ENCODE peak calls at places on chromosomes 5 and 9, in seven cellular contexts. One of them, this sample, is unnamed.
A peak's percentile ranks its signal among the peaks of the same experiment; 100 is the strongest.

GRCh38 chr5:28810751-28811136 is 1772.4 kb upstream of the CDH9 start:
- DNase-seq in HCT116: no peak
- DNase-seq in psoas muscle: no peak
- DNase-seq in effector memory CD4-positive, alpha-beta T cell: no peak
- DNase-seq in K562: peak; percentile 25
- DNase-seq in naive thymus-derived CD4-positive, alpha-beta T cell: no peak
- DNase-seq in cardiac muscle cell: no peak
- DNase-seq in this sample: no peak

GRCh38 chr5:159133041-159133741 is 33.5 kb upstream of the EBF1 start:
- DNase-seq in naive thymus-derived CD4-positive, alpha-beta T cell: no peak
- DNase-seq in HCT116: peak; percentile 44
- DNase-seq in cardiac muscle cell: peak; percentile 93
- DNase-seq in effector memory CD4-positive, alpha-beta T cell: no peak
- DNase-seq in psoas muscle: no peak
- DNase-seq in K562: peak; percentile 22
- DNase-seq in this sample: no peak

GRCh38 chr9:93670208-93671029 is 94.0 kb downstream of the PHF2 start:
- DNase-seq in psoas muscle: peak; percentile 3
- DNase-seq in naive thymus-derived CD4-positive, alpha-beta T cell: peak; percentile 5
- DNase-seq in cardiac muscle cell: peak; percentile 63
- DNase-seq in HCT116: no peak
- DNase-seq in K562: no peak
- DNase-seq in effector memory CD4-positive, alpha-beta T cell: no peak
- DNase-seq in this sample: no peak

GRCh38 chr5:180350711-180351110 is 2.4 kb downstream of the GFPT2 start:
- DNase-seq in HCT116: no peak
- DNase-seq in effector memory CD4-positive, alpha-beta T cell: no peak
- DNase-seq in naive thymus-derived CD4-positive, alpha-beta T cell: no peak
- DNase-seq in cardiac muscle cell: no peak
- DNase-seq in psoas muscle: no peak
- DNase-seq in K562: no peak
- DNase-seq in this sample: no peak

GRCh38 chr9:36504154-36504550 is 68.5 kb upstream of the MELK start:
- DNase-seq in effector memory CD4-positive, alpha-beta T cell: no peak
- DNase-seq in naive thymus-derived CD4-positive, alpha-beta T cell: no peak
- DNase-seq in K562: no peak
- DNase-seq in psoas muscle: no peak
- DNase-seq in HCT116: no peak
- DNase-seq in cardiac muscle cell: no peak
- DNase-seq in this sample: no peak

GRCh38 chr9:134932656-134933055 is 14.9 kb upstream of the FCN1 start:
- DNase-seq in effector memory CD4-positive, alpha-beta T cell: no peak
- DNase-seq in K562: no peak
- DNase-seq in cardiac muscle cell: no peak
- DNase-seq in HCT116: no peak
- DNase-seq in naive thymus-derived CD4-positive, alpha-beta T cell: no peak
- DNase-seq in psoas muscle: no peak
- DNase-seq in this sample: no peak

GRCh38 chr9:23621924-23622323 is 204.1 kb downstream of the ELAVL2 start:
- DNase-seq in K562: no peak
- DNase-seq in psoas muscle: no peak
- DNase-seq in effector memory CD4-positive, alpha-beta T cell: no peak
- DNase-seq in HCT116: no peak
- DNase-seq in cardiac muscle cell: no peak
- DNase-seq in naive thymus-derived CD4-positive, alpha-beta T cell: no peak
- DNase-seq in this sample: no peak

GRCh38 chr5:99019254-99019653 is 90.4 kb upstream of the CHD1 start:
- DNase-seq in cardiac muscle cell: peak; percentile 51
- DNase-seq in HCT116: no peak
- DNase-seq in naive thymus-derived CD4-positive, alpha-beta T cell: no peak
- DNase-seq in effector memory CD4-positive, alpha-beta T cell: no peak
- DNase-seq in K562: no peak
- DNase-seq in psoas muscle: no peak
- DNase-seq in this sample: no peak

GRCh38 chr5:14665110-14665822 is 748 bp downstream of the OTULIN start:
- DNase-seq in naive thymus-derived CD4-positive, alpha-beta T cell: no peak
- DNase-seq in K562: no peak
- DNase-seq in HCT116: no peak
- DNase-seq in effector memory CD4-positive, alpha-beta T cell: no peak
- DNase-seq in cardiac muscle cell: no peak
- DNase-seq in psoas muscle: no peak
- DNase-seq in this sample: no peak

GRCh38 chr5:112669328-112669963 is 68.2 kb upstream of the APC start:
- DNase-seq in cardiac muscle cell: no peak
- DNase-seq in effector memory CD4-positive, alpha-beta T cell: no peak
- DNase-seq in naive thymus-derived CD4-positive, alpha-beta T cell: no peak
- DNase-seq in HCT116: no peak
- DNase-seq in psoas muscle: no peak
- DNase-seq in K562: no peak
- DNase-seq in this sample: no peak

GRCh38 chr5:81313686-81314085 is 12.3 kb downstream of the ZCCHC9 start:
- DNase-seq in K562: no peak
- DNase-seq in cardiac muscle cell: no peak
- DNase-seq in psoas muscle: no peak
- DNase-seq in HCT116: no peak
- DNase-seq in effector memory CD4-positive, alpha-beta T cell: no peak
- DNase-seq in naive thymus-derived CD4-positive, alpha-beta T cell: no peak
- DNase-seq in this sample: no peak

GRCh38 chr9:90919883-90920282 is 118.3 kb downstream of the SYK start:
- DNase-seq in naive thymus-derived CD4-positive, alpha-beta T cell: no peak
- DNase-seq in cardiac muscle cell: peak; percentile 20
- DNase-seq in psoas muscle: peak; percentile 48
- DNase-seq in HCT116: no peak
- DNase-seq in effector memory CD4-positive, alpha-beta T cell: no peak
- DNase-seq in K562: no peak
- DNase-seq in this sample: no peak

GRCh38 chr9:91923145-91923544 is 26.9 kb downstream of the ROR2 start:
- DNase-seq in effector memory CD4-positive, alpha-beta T cell: no peak
- DNase-seq in psoas muscle: no peak
- DNase-seq in naive thymus-derived CD4-positive, alpha-beta T cell: no peak
- DNase-seq in cardiac muscle cell: no peak
- DNase-seq in HCT116: no peak
- DNase-seq in K562: no peak
- DNase-seq in this sample: no peak

GRCh38 chr9:128635266-128636023 is 21.2 kb downstream of the DYNC2I2 start:
- DNase-seq in naive thymus-derived CD4-positive, alpha-beta T cell: no peak
- DNase-seq in HCT116: peak; percentile 94
- DNase-seq in cardiac muscle cell: peak; percentile 97
- DNase-seq in effector memory CD4-positive, alpha-beta T cell: no peak
- DNase-seq in K562: peak; percentile 64
- DNase-seq in psoas muscle: peak; percentile 90
- DNase-seq in this sample: no peak

GRCh38 chr5:71731015-71731414 is 11.9 kb downstream of the CARTPT start:
- DNase-seq in naive thymus-derived CD4-positive, alpha-beta T cell: no peak
- DNase-seq in psoas muscle: no peak
- DNase-seq in cardiac muscle cell: no peak
- DNase-seq in HCT116: no peak
- DNase-seq in K562: no peak
- DNase-seq in effector memory CD4-positive, alpha-beta T cell: no peak
- DNase-seq in this sample: no peak

GRCh38 chr5:168920019-168920813 is 341.0 kb upstream of the PANK3 start:
- DNase-seq in psoas muscle: no peak
- DNase-seq in K562: no peak
- DNase-seq in HCT116: no peak
- DNase-seq in naive thymus-derived CD4-positive, alpha-beta T cell: no peak
- DNase-seq in effector memory CD4-positive, alpha-beta T cell: no peak
- DNase-seq in cardiac muscle cell: no peak
- DNase-seq in this sample: no peak

GRCh38 chr9:129632460-129632859 is 6.5 kb downstream of the NTMT1 start:
- DNase-seq in HCT116: no peak
- DNase-seq in naive thymus-derived CD4-positive, alpha-beta T cell: no peak
- DNase-seq in K562: no peak
- DNase-seq in cardiac muscle cell: no peak
- DNase-seq in effector memory CD4-positive, alpha-beta T cell: no peak
- DNase-seq in psoas muscle: no peak
- DNase-seq in this sample: no peak

GRCh38 chr5:115584501-115584900 is 17.8 kb downstream of the TICAM2 start:
- DNase-seq in naive thymus-derived CD4-positive, alpha-beta T cell: no peak
- DNase-seq in cardiac muscle cell: no peak
- DNase-seq in HCT116: no peak
- DNase-seq in psoas muscle: no peak
- DNase-seq in K562: no peak
- DNase-seq in effector memory CD4-positive, alpha-beta T cell: no peak
- DNase-seq in this sample: no peak

GRCh38 chr5:91038180-91038808 is 344.8 kb downstream of the ARRDC3 start:
- DNase-seq in cardiac muscle cell: no peak
- DNase-seq in naive thymus-derived CD4-positive, alpha-beta T cell: no peak
- DNase-seq in HCT116: no peak
- DNase-seq in K562: no peak
- DNase-seq in psoas muscle: no peak
- DNase-seq in effector memory CD4-positive, alpha-beta T cell: no peak
- DNase-seq in this sample: no peak

GRCh38 chr5:110977927-110978326 is 93.6 kb upstream of the TSLP start:
- DNase-seq in HCT116: no peak
- DNase-seq in K562: no peak
- DNase-seq in naive thymus-derived CD4-positive, alpha-beta T cell: no peak
- DNase-seq in psoas muscle: no peak
- DNase-seq in cardiac muscle cell: no peak
- DNase-seq in effector memory CD4-positive, alpha-beta T cell: no peak
- DNase-seq in this sample: no peak

GRCh38 chr5:127647361-127647958 is 1.4 kb upstream of the CTXN3 start:
- DNase-seq in cardiac muscle cell: no peak
- DNase-seq in psoas muscle: no peak
- DNase-seq in effector memory CD4-positive, alpha-beta T cell: no peak
- DNase-seq in naive thymus-derived CD4-positive, alpha-beta T cell: no peak
- DNase-seq in K562: no peak
- DNase-seq in HCT116: no peak
- DNase-seq in this sample: no peak

GRCh38 chr9:116154334-116154975 is 864 bp downstream of the PAPPA start:
- DNase-seq in psoas muscle: peak; percentile 23
- DNase-seq in cardiac muscle cell: peak; percentile 48
- DNase-seq in naive thymus-derived CD4-positive, alpha-beta T cell: no peak
- DNase-seq in K562: no peak
- DNase-seq in HCT116: no peak
- DNase-seq in effector memory CD4-positive, alpha-beta T cell: no peak
- DNase-seq in this sample: no peak
- H3K27me3 ChIP-seq in psoas muscle: peaks cover 40% of the 10 kb centered on the region
- H3K27me3 ChIP-seq in cardiac muscle cell: peaks cover 29% of the 10 kb centered on the region
- H3K27me3 ChIP-seq in naive thymus-derived CD4-positive, alpha-beta T cell: no peaks in the 10 kb centered on the region
- H3K27me3 ChIP-seq in K562: peaks cover 7% of the 10 kb centered on the region
- H3K27me3 ChIP-seq in HCT116: peaks cover 24% of the 10 kb centered on the region
- H3K27me3 ChIP-seq in effector memory CD4-positive, alpha-beta T cell: peaks cover 18% of the 10 kb centered on the region
- H3K27me3 ChIP-seq in this sample: peaks cover 17% of the 10 kb centered on the region

GRCh38 chr5:132195727-132196126 is 31.9 kb downstream of the P4HA2 start:
- DNase-seq in effector memory CD4-positive, alpha-beta T cell: no peak
- DNase-seq in cardiac muscle cell: no peak
- DNase-seq in psoas muscle: no peak
- DNase-seq in naive thymus-derived CD4-positive, alpha-beta T cell: no peak
- DNase-seq in K562: no peak
- DNase-seq in HCT116: no peak
- DNase-seq in this sample: no peak

GRCh38 chr5:132184588-132184987 is 43.1 kb downstream of the P4HA2 start:
- DNase-seq in K562: peak; percentile 66
- DNase-seq in effector memory CD4-positive, alpha-beta T cell: no peak
- DNase-seq in psoas muscle: no peak
- DNase-seq in cardiac muscle cell: no peak
- DNase-seq in HCT116: peak; percentile 16
- DNase-seq in naive thymus-derived CD4-positive, alpha-beta T cell: no peak
- DNase-seq in this sample: no peak

GRCh38 chr5:132193165-132193694 is 34.4 kb downstream of the P4HA2 start:
- DNase-seq in K562: no peak
- DNase-seq in cardiac muscle cell: no peak
- DNase-seq in effector memory CD4-positive, alpha-beta T cell: no peak
- DNase-seq in naive thymus-derived CD4-positive, alpha-beta T cell: no peak
- DNase-seq in HCT116: no peak
- DNase-seq in psoas muscle: no peak
- DNase-seq in this sample: no peak

GRCh38 chr5:132190161-132190817 is 37.4 kb downstream of the P4HA2 start:
- DNase-seq in naive thymus-derived CD4-positive, alpha-beta T cell: no peak
- DNase-seq in cardiac muscle cell: peak; percentile 79
- DNase-seq in effector memory CD4-positive, alpha-beta T cell: no peak
- DNase-seq in K562: peak; percentile 65
- DNase-seq in psoas muscle: no peak
- DNase-seq in HCT116: peak; percentile 51
- DNase-seq in this sample: no peak
- H3K27me3 ChIP-seq in naive thymus-derived CD4-positive, alpha-beta T cell: no peaks in the 10 kb centered on the region
- H3K27me3 ChIP-seq in cardiac muscle cell: no peaks in the 10 kb centered on the region
- H3K27me3 ChIP-seq in effector memory CD4-positive, alpha-beta T cell: no peaks in the 10 kb centered on the region
- H3K27me3 ChIP-seq in K562: no peaks in the 10 kb centered on the region
- H3K27me3 ChIP-seq in psoas muscle: no peaks in the 10 kb centered on the region
- H3K27me3 ChIP-seq in HCT116: no peaks in the 10 kb centered on the region
- H3K27me3 ChIP-seq in this sample: no peaks in the 10 kb centered on the region

GRCh38 chr9:137139468-137140150 is 655 bp downstream of the GRIN1 start:
- DNase-seq in HCT116: no peak
- DNase-seq in cardiac muscle cell: no peak
- DNase-seq in psoas muscle: no peak
- DNase-seq in K562: no peak
- DNase-seq in naive thymus-derived CD4-positive, alpha-beta T cell: no peak
- DNase-seq in effector memory CD4-positive, alpha-beta T cell: no peak
- DNase-seq in this sample: no peak

GRCh38 chr9:137138058-137138697 is 776 bp upstream of the GRIN1 start:
- DNase-seq in naive thymus-derived CD4-positive, alpha-beta T cell: no peak
- DNase-seq in HCT116: no peak
- DNase-seq in cardiac muscle cell: no peak
- DNase-seq in effector memory CD4-positive, alpha-beta T cell: no peak
- DNase-seq in K562: peak; percentile 51
- DNase-seq in psoas muscle: no peak
- DNase-seq in this sample: no peak

GRCh38 chr9:137138701-137139467 is at the start of gene GRIN1:
- DNase-seq in effector memory CD4-positive, alpha-beta T cell: no peak
- DNase-seq in HCT116: no peak
- DNase-seq in cardiac muscle cell: peak; percentile 46
- DNase-seq in naive thymus-derived CD4-positive, alpha-beta T cell: no peak
- DNase-seq in K562: peak; percentile 79
- DNase-seq in psoas muscle: no peak
- DNase-seq in this sample: peak; percentile 7

GRCh38 chr9:137136261-137136925 is 2.6 kb upstream of the GRIN1 start:
- DNase-seq in naive thymus-derived CD4-positive, alpha-beta T cell: no peak
- DNase-seq in K562: no peak
- DNase-seq in cardiac muscle cell: no peak
- DNase-seq in psoas muscle: no peak
- DNase-seq in effector memory CD4-positive, alpha-beta T cell: no peak
- DNase-seq in HCT116: no peak
- DNase-seq in this sample: no peak

GRCh38 chr9:137136926-137137607 is 1.9 kb upstream of the GRIN1 start:
- DNase-seq in effector memory CD4-positive, alpha-beta T cell: no peak
- DNase-seq in cardiac muscle cell: no peak
- DNase-seq in naive thymus-derived CD4-positive, alpha-beta T cell: no peak
- DNase-seq in HCT116: no peak
- DNase-seq in psoas muscle: no peak
- DNase-seq in K562: peak; percentile 45
- DNase-seq in this sample: no peak
- H3K27me3 ChIP-seq in effector memory CD4-positive, alpha-beta T cell: peaks cover 45% of the 10 kb centered on the region
- H3K27me3 ChIP-seq in cardiac muscle cell: peaks cover 94% of the 10 kb centered on the region
- H3K27me3 ChIP-seq in naive thymus-derived CD4-positive, alpha-beta T cell: peaks cover 5% of the 10 kb centered on the region
- H3K27me3 ChIP-seq in HCT116: no peaks in the 10 kb centered on the region
- H3K27me3 ChIP-seq in psoas muscle: peaks cover 93% of the 10 kb centered on the region
- H3K27me3 ChIP-seq in K562: peaks cover 39% of the 10 kb centered on the region
- H3K27me3 ChIP-seq in this sample: peaks cover 46% of the 10 kb centered on the region

DNA sequence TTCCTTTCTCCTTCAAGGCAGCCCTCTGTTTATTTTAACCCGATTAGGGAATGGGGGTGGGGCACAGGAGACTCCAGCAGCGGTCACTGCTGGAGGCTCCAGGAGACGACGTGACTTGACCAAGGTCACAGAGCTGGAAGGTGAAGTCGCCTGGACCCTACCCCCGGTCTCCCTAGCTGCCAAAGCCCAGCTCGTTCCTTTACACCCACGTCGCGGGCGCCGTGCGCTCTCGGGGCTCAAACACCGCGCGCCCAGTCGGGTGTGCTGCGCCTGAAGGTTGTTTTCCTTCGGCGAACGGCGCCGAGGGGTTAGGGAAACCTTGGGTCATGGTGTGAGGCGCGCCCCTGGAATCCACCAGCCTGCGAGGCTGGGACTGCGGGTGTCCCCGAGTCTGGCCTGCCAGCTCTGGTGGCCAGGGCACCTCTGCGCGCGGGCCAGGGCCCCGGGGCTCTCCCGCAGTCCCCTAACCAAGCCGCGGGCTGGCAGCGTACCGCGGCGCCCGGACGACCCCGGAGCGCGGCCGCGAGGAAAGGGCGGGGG is 745 bp upstream of the UNC5A start:
- DNase-seq in HCT116: no peak
- DNase-seq in effector memory CD4-positive, alpha-beta T cell: no peak
- DNase-seq in naive thymus-derived CD4-positive, alpha-beta T cell: no peak
- DNase-seq in K562: no peak
- DNase-seq in psoas muscle: no peak
- DNase-seq in cardiac muscle cell: no peak
- DNase-seq in this sample: no peak
- H3K27me3 ChIP-seq in HCT116: peaks cover 20% of the 10 kb centered on the region
- H3K27me3 ChIP-seq in effector memory CD4-positive, alpha-beta T cell: peaks cover 36% of the 10 kb centered on the region
- H3K27me3 ChIP-seq in naive thymus-derived CD4-positive, alpha-beta T cell: no peaks in the 10 kb centered on the region
- H3K27me3 ChIP-seq in K562: peaks cover 23% of the 10 kb centered on the region
- H3K27me3 ChIP-seq in psoas muscle: peaks cover 71% of the 10 kb centered on the region
- H3K27me3 ChIP-seq in cardiac muscle cell: peaks cover 77% of the 10 kb centered on the region
- H3K27me3 ChIP-seq in this sample: peaks cover 4% of the 10 kb centered on the region

This sample was measured in CD8-positive, alpha-beta T cell.